ENCODE peak calls at places on chromosomes 16 and 17, in five cellular contexts. L is spleen, S is stomach, R is HCT116, I is suprapubic skin. X is an unnamed sample.

GRCh38 chr16:65672960-65673359 is 551.1 kb upstream of the CDH11 start:
- DNase-seq in L (no peak), S (no peak), R (no peak), I (no peak), X (no peak)

GRCh38 chr17:10549108-10549842 is at the start of gene MYH2:
- DNase-seq in L (no peak), S (no peak), R (no peak), I (no peak), X (no peak)

GRCh38 chr16:58419241-58420012 is 27.2 kb downstream of the GINS3 start:
- DNase-seq in L (no peak), S (no peak), R (no peak), I (no peak), X (no peak)

GRCh38 chr16:23521965-23522364 is 11.7 kb upstream of the GGA2 start:
- DNase-seq in L (no peak), S (no peak), R (no peak), I (no peak), X (no peak)

GRCh38 chr17:32259596-32259995 is 6.0 kb upstream of the RHBDL3 start:
- DNase-seq in L (peak; percentile 17), S (no peak), R (no peak), I (no peak), X (no peak)

GRCh38 chr16:84055366-84055765 is 12.8 kb upstream of the SLC38A8 start:
- DNase-seq in L (no peak), S (no peak), R (no peak), I (no peak), X (no peak)

GRCh38 chr17:17156107-17156506 is 50.0 kb downstream of the PLD6 start:
- DNase-seq in L (no peak), S (no peak), R (no peak), I (no peak), X (peak; percentile 46)

GRCh38 chr17:5531019-5531418 is 44.7 kb downstream of the MIS12 start:
- DNase-seq in L (no peak), S (no peak), R (no peak), I (no peak), X (no peak)

GRCh38 chr17:42249681-42250446 is 26.3 kb downstream of the STAT5B start:
- DNase-seq in L (no peak), S (no peak), R (no peak), I (no peak), X (no peak)

GRCh38 chr17:76736349-76737081 is 616 bp downstream of the SRSF2 start:
- DNase-seq in L (peak; percentile 95), S (peak; percentile 81), R (no peak), I (peak; percentile 85), X (peak; percentile 83)

GRCh38 chr16:9539346-9539745 is 447.9 kb downstream of the HAPSTR1 start:
- DNase-seq in L (no peak), S (no peak), R (no peak), I (no peak), X (no peak)

GRCh38 chr17:57113656-57114055 is 28.6 kb downstream of the AKAP1 start:
- DNase-seq in L (no peak), S (no peak), R (no peak), I (no peak), X (no peak)

GRCh38 chr17:7932483-7932891 is 481 bp downstream of the CNTROB start:
- DNase-seq in L (peak; percentile 84), S (no peak), R (no peak), I (no peak), X (peak; percentile 34)

GRCh38 chr16:88921603-88921995 is 55.1 kb upstream of the PABPN1L start:
- DNase-seq in L (no peak), S (no peak), R (no peak), I (no peak), X (no peak)

GRCh38 chr16:31223044-31223443 is 6.1 kb upstream of the PYDC1 start:
- DNase-seq in L (no peak), S (no peak), R (no peak), I (no peak), X (no peak)

GRCh38 chr16:10332301-10332700 is 53.6 kb upstream of the ATF7IP2 start:
- DNase-seq in L (no peak), S (no peak), R (no peak), I (no peak), X (no peak)

GRCh38 chr17:63918305-63918704 is 334 bp downstream of the GH1 start:
- DNase-seq in L (no peak), S (no peak), R (no peak), I (peak; percentile 41), X (no peak)

GRCh38 chr17:44556854-44557606 is at the start of gene FZD2:
- DNase-seq in L (peak; percentile 86), S (peak; percentile 73), R (peak; percentile 91), I (peak; percentile 78), X (peak; percentile 63)

GRCh38 chr17:81868674-81869220 is 2.4 kb downstream of the ARHGDIA start:
- DNase-seq in L (peak; percentile 83), S (no peak), R (peak; percentile 84), I (no peak), X (no peak)

GRCh38 chr17:46916211-46916610 is 6.7 kb upstream of the GOSR2 start:
- DNase-seq in L (no peak), S (no peak), R (no peak), I (no peak), X (no peak)

GRCh38 chr16:25729188-25729587 is 37.4 kb downstream of the HS3ST4 start:
- DNase-seq in L (no peak), S (no peak), R (no peak), I (no peak), X (no peak)

GRCh38 chr17:36939059-36939943 is 2.0 kb downstream of the LHX1 start:
- DNase-seq in L (no peak), S (no peak), R (no peak), I (no peak), X (no peak)

GRCh38 chr17:81921531-81921862 is 3.5 kb upstream of the SIRT7 start:
- DNase-seq in L (no peak), S (no peak), R (no peak), I (no peak), X (no peak)

GRCh38 chr16:49338867-49339266 is 34.7 kb upstream of the C16orf78 start:
- DNase-seq in L (no peak), S (peak; percentile 3), R (no peak), I (no peak), X (no peak)

GRCh38 chr17:28282596-28282995 is 36.4 kb upstream of the TMEM97 start:
- DNase-seq in L (no peak), S (no peak), R (peak; percentile 21), I (no peak), X (no peak)

GRCh38 chr16:57732683-57733082 is 2.9 kb upstream of the KATNB1 start:
- DNase-seq in L (peak; percentile 24), S (no peak), R (no peak), I (no peak), X (no peak)

GRCh38 chr17:39861235-39861634 is 2.9 kb downstream of the IKZF3 start:
- DNase-seq in L (no peak), S (no peak), R (no peak), I (no peak), X (no peak)

GRCh38 chr17:45029758-45030423 is 21.5 kb downstream of the DCAKD start:
- DNase-seq in L (no peak), S (no peak), R (no peak), I (no peak), X (no peak)

GRCh38 chr16:60110531-60110930 is 1376.4 kb upstream of the GOT2 start:
- DNase-seq in L (no peak), S (no peak), R (no peak), I (no peak), X (no peak)

GRCh38 chr16:67482260-67482924 is 955 bp downstream of the AGRP start:
- DNase-seq in L (peak; percentile 83), S (no peak), R (no peak), I (no peak), X (no peak)
- H3K27ac ChIP-seq in L (peak overlapping the region; percentile 95), S (peak overlapping the region; percentile 97), R (no peak overlapping the region), I (peak overlapping the region; percentile 90), X (peak overlapping the region; percentile 96)

DNA sequence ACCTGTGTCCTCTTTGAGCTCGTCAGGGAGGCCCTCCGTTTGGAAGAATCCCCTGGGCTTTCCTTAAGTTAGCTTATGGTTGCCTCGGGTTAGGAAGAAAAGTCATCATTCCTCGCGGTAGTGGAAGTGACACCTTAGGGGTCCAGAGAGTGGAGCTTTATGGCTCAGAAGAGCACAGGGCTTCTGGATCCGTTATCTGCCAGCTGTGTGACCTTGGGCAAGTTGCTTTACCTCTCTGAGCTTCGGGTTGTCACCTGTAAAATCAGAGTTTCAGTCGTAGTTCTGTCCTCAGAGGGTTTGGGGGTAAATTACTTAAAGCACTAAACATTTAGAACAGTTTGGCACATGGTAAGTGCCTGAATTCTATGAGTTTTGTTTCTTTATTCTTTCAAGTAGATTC is 923.9 kb upstream of the EEF2KMT start:
- DNase-seq in L (no peak), S (no peak), R (no peak), I (no peak), X (no peak)
- TF ChIP-seq POLR2AphosphoS5 in L (no peak), S (no peak), R (no peak), I (no peak), X (no peak)

GRCh38 chr16:68987734-68988457 is 117.6 kb upstream of the HAS3 start:
- DNase-seq in L (no peak), S (no peak), R (no peak), I (no peak), X (no peak)
- H3K27ac ChIP-seq in L (no peak overlapping the region), S (no peak overlapping the region), R (no peak overlapping the region), I (no peak overlapping the region), X (no peak overlapping the region)

GRCh38 chr16:50747206-50747956 is 5.5 kb downstream of the CYLD start:
- DNase-seq in L (no peak), S (no peak), R (peak; percentile 15), I (no peak), X (no peak)
- TF ChIP-seq POLR2AphosphoS5 in L (no peak), S (no peak), R (no peak), I (no peak), X (no peak)

DNA sequence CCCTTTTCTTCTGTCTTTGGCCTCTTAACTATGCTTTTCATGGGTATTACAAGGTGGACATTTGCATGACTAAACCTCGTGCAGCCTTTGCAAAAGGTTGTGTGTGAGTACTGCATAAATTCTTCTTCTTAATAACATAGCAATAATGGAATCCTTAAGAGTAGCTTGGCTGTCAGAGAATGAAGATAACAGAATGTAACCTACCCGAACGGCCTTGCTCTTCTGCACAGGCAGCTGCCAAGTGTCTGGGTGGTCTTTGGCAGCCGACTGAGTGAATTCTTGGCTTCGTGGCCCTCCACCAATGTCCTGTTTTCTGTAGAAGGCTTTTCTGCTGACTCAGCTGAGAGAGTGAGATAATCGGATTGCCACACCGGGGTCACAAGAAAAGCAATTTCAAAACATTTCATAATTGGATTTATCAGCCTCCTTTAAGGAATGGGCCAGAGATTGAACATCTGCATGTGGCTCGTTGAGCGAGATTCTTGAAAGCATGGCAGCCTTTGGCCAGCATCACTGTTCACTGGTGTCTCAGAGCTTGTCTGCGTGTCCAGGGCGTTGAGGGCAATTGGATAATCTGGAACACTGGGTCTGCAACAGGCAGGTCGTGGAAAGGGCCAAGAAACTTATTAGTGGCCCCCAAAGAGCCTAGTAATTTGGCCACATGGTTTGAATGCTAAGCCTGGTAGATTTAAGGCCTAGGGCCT is 13.5 kb downstream of the IRF8 start:
- DNase-seq in L (peak; percentile 51), S (no peak), R (no peak), I (no peak), X (no peak)
- H3K27ac ChIP-seq in L (peak overlapping the region; percentile 92), S (no peak overlapping the region), R (no peak overlapping the region), I (no peak overlapping the region), X (peak overlapping the region; percentile 12)